ENCODE peak calls at places on chromosomes 3 and 15, in five cellular contexts. K, F, T, P and U are unnamed samples.

GRCh38 chr3:64740232-64740631 is 52.4 kb upstream of the ADAMTS9 start:
- DNase-seq in K (peak; percentile 12), F (no peak), T (no peak), P (no peak), U (no peak)

GRCh38 chr3:37862712-37863551 is 1.3 kb downstream of the CTDSPL start:
- DNase-seq in K (peak; percentile 66), F (no peak), T (no peak), P (no peak), U (no peak)

GRCh38 chr3:12476238-12476897 is 7.9 kb upstream of the TSEN2 start:
- DNase-seq in K (no peak), F (no peak), T (no peak), P (no peak), U (no peak)

GRCh38 chr3:34178415-34178814 is 380.0 kb downstream of the PDCD6IP start:
- DNase-seq in K (no peak), F (no peak), T (no peak), P (no peak), U (no peak)

GRCh38 chr3:13822042-13822441 is 57.8 kb downstream of the WNT7A start:
- DNase-seq in K (no peak), F (no peak), T (no peak), P (no peak), U (no peak)

GRCh38 chr3:195612075-195612800 is 28.5 kb upstream of the APOD start:
- DNase-seq in K (no peak), F (no peak), T (no peak), P (no peak), U (no peak)

GRCh38 chr3:137938876-137939275 is 71.1 kb upstream of the CLDN18 start:
- DNase-seq in K (no peak), F (no peak), T (no peak), P (no peak), U (no peak)

GRCh38 chr3:46027736-46028397 is 584 bp upstream of the XCR1 start:
- DNase-seq in K (no peak), F (no peak), T (no peak), P (no peak), U (no peak)

GRCh38 chr3:57164217-57164605 is 942 bp downstream of the IL17RD start:
- DNase-seq in K (no peak), F (no peak), T (no peak), P (no peak), U (no peak)

GRCh38 chr3:54139630-54140029 is 17.3 kb downstream of the CACNA2D3 start:
- DNase-seq in K (no peak), F (no peak), T (no peak), P (no peak), U (no peak)

GRCh38 chr15:89150762-89151305 is 62.6 kb downstream of the ABHD2 start:
- DNase-seq in K (peak; percentile 50), F (no peak), T (no peak), P (no peak), U (no peak)

GRCh38 chr3:144181062-144181461 is 209.4 kb downstream of the DIPK2A start:
- DNase-seq in K (no peak), F (no peak), T (no peak), P (no peak), U (no peak)

GRCh38 chr3:38039899-38040261 is 872 bp downstream of the DLEC1 start:
- DNase-seq in K (no peak), F (peak; percentile 16), T (no peak), P (no peak), U (no peak)

GRCh38 chr3:152318512-152318911 is 49.8 kb downstream of the MBNL1 start:
- DNase-seq in K (no peak), F (no peak), T (no peak), P (no peak), U (no peak)

GRCh38 chr3:14295777-14296176 is 106.6 kb upstream of the SLC6A6 start:
- DNase-seq in K (no peak), F (no peak), T (no peak), P (no peak), U (no peak)

GRCh38 chr15:42079401-42079908 is 14.9 kb downstream of the PLA2G4D start:
- DNase-seq in K (no peak), F (no peak), T (no peak), P (no peak), U (no peak)

GRCh38 chr3:24493951-24494615 is 567 bp downstream of the THRB start:
- DNase-seq in K (peak; percentile 71), F (no peak), T (no peak), P (no peak), U (peak; percentile 13)

GRCh38 chr3:90015688-90016356 is 908.4 kb downstream of the EPHA3 start:
- DNase-seq in K (no peak), F (no peak), T (no peak), P (no peak), U (no peak)

GRCh38 chr3:188335656-188336055 is 181.7 kb downstream of the LPP start:
- DNase-seq in K (no peak), F (no peak), T (no peak), P (no peak), U (no peak)

GRCh38 chr3:46668591-46668990 is 24.9 kb downstream of the ALS2CL start:
- DNase-seq in K (no peak), F (no peak), T (peak; percentile 2), P (no peak), U (peak; percentile 12)

GRCh38 chr15:74724570-74725240 is 623 bp downstream of the CYP1A1 start:
- DNase-seq in K (no peak), F (no peak), T (no peak), P (no peak), U (no peak)

GRCh38 chr3:88809993-88810392 is 297.4 kb upstream of the EPHA3 start:
- DNase-seq in K (no peak), F (no peak), T (no peak), P (no peak), U (no peak)

GRCh38 chr3:187740446-187741399 is 4.5 kb downstream of the BCL6 start:
- DNase-seq in K (no peak), F (no peak), T (no peak), P (no peak), U (no peak)

GRCh38 chr15:40754574-40754882 is 526 bp downstream of the RMDN3 start:
- DNase-seq in K (no peak), F (no peak), T (no peak), P (no peak), U (no peak)

GRCh38 chr15:27549796-27550195 is 549.3 kb downstream of the OCA2 start:
- DNase-seq in K (no peak), F (no peak), T (no peak), P (no peak), U (no peak)

GRCh38 chr3:16897254-16897926 is 12.6 kb downstream of the PLCL2 start:
- DNase-seq in K (no peak), F (peak; percentile 52), T (peak; percentile 12), P (no peak), U (no peak)

GRCh38 chr3:22360977-22361376 is 610.0 kb upstream of the ZNF385D start:
- DNase-seq in K (no peak), F (no peak), T (no peak), P (no peak), U (no peak)

GRCh38 chr15:26972636-26973035 is 1.7 kb downstream of the GABRG3 start:
- DNase-seq in K (no peak), F (no peak), T (no peak), P (no peak), U (no peak)

GRCh38 chr3:63968612-63969350 is 54.5 kb downstream of the PSMD6 start:
- DNase-seq in K (no peak), F (no peak), T (no peak), P (no peak), U (no peak)

GRCh38 chr3:108662141-108662738 is 72.7 kb downstream of the DZIP3 start:
- DNase-seq in K (peak; percentile 56), F (peak; percentile 11), T (peak; percentile 9), P (no peak), U (peak; percentile 2)

GRCh38 chr3:77411990-77412389 is 372.1 kb downstream of the ROBO2 start:
- DNase-seq in K (no peak), F (no peak), T (no peak), P (no peak), U (no peak)

GRCh38 chr3:117661636-117662095 is 952.1 kb downstream of the TUSC7 start:
- DNase-seq in K (no peak), F (no peak), T (no peak), P (no peak), U (no peak)

GRCh38 chr3:67064105-67064504 is 66.0 kb downstream of the KBTBD8 start:
- DNase-seq in K (no peak), F (no peak), T (no peak), P (no peak), U (no peak)

GRCh38 chr3:55036883-55037577 is 109.2 kb upstream of the LRTM1 start:
- DNase-seq in K (no peak), F (no peak), T (no peak), P (no peak), U (no peak)

GRCh38 chr3:146273721-146274407 is 23.0 kb upstream of the PLSCR4 start:
- DNase-seq in K (no peak), F (no peak), T (no peak), P (no peak), U (no peak)

GRCh38 chr3:184691397-184692131 is 20.3 kb downstream of the MAGEF1 start:
- DNase-seq in K (no peak), F (no peak), T (no peak), P (no peak), U (no peak)

GRCh38 chr3:42830437-42831320 is 21.4 kb downstream of the ACKR2 start:
- DNase-seq in K (peak; percentile 78), F (no peak), T (no peak), P (no peak), U (no peak)

GRCh38 chr3:142028174-142028833 is 121.0 kb downstream of the TFDP2 start:
- DNase-seq in K (no peak), F (peak; percentile 71), T (peak; percentile 29), P (no peak), U (no peak)
- TF ChIP-seq POLR2A in K (no peak), F (peak; percentile 37), T (peak; percentile 21), P (peak; percentile 84), U (no peak)

GRCh38 chr3:149941186-149941585 is 29.5 kb downstream of the PFN2 start:
- DNase-seq in K (no peak), F (no peak), T (no peak), P (no peak), U (no peak)
- TF ChIP-seq TAF1 in K (no peak), F (no peak), T (no peak), P (no peak), U (no peak)

GRCh38 chr3:44903314-44903713 is 28.9 kb downstream of the TGM4 start:
- DNase-seq in K (no peak), F (no peak), T (no peak), P (no peak), U (no peak)
- TF ChIP-seq POLR2A in K (no peak), F (no peak), T (no peak), P (no peak), U (no peak)

GRCh38 chr3:112352720-112353119 is 19.8 kb downstream of the CD200 start:
- DNase-seq in K (no peak), F (no peak), T (no peak), P (no peak), U (no peak)
- TF ChIP-seq TAF1 in K (no peak), F (no peak), T (no peak), P (no peak), U (no peak)